ENCODE peak calls at places on chromosomes 6 and 20, in four cellular contexts. One of them, this sample, is unnamed. For H3K9me3, the result is how much of the 10 kb centered on the place peaks cover.

GRCh38 chr20:58829531-58829941 is 21.2 kb downstream of the GNAS-AS1 start:
- DNase-seq in T-helper 17 cell: no peak
- DNase-seq in CD8-positive, alpha-beta memory T cell: no peak
- DNase-seq in mucosa of descending colon: no peak
- DNase-seq in this sample: no peak

GRCh38 chr20:63698739-63699465 is 2.5 kb downstream of the TNFRSF6B start:
- DNase-seq in T-helper 17 cell: no peak
- DNase-seq in CD8-positive, alpha-beta memory T cell: no peak
- DNase-seq in mucosa of descending colon: peak
- DNase-seq in this sample: peak

GRCh38 chr20:35318502-35319157 is 26.4 kb upstream of the FAM83C start:
- DNase-seq in CD8-positive, alpha-beta memory T cell: no peak
- DNase-seq in T-helper 17 cell: no peak
- DNase-seq in mucosa of descending colon: peak
- DNase-seq in this sample: no peak

GRCh38 chr6:130843575-130844320 is 16.5 kb downstream of the SMLR1 start:
- DNase-seq in CD8-positive, alpha-beta memory T cell: no peak
- DNase-seq in mucosa of descending colon: no peak
- DNase-seq in T-helper 17 cell: no peak
- DNase-seq in this sample: no peak

GRCh38 chr20:25140968-25141367 is 54.5 kb upstream of the ENTPD6 start:
- DNase-seq in CD8-positive, alpha-beta memory T cell: no peak
- DNase-seq in mucosa of descending colon: no peak
- DNase-seq in T-helper 17 cell: no peak
- DNase-seq in this sample: no peak

GRCh38 chr6:170182781-170183120 is 108.1 kb downstream of the DLL1 start:
- DNase-seq in T-helper 17 cell: no peak
- DNase-seq in CD8-positive, alpha-beta memory T cell: no peak
- DNase-seq in mucosa of descending colon: no peak
- DNase-seq in this sample: no peak

GRCh38 chr20:43715044-43715443 is 11.8 kb downstream of the GTSF1L start:
- DNase-seq in T-helper 17 cell: no peak
- DNase-seq in mucosa of descending colon: no peak
- DNase-seq in CD8-positive, alpha-beta memory T cell: no peak
- DNase-seq in this sample: no peak

GRCh38 chr6:121867095-121867494 is 431.6 kb downstream of the GJA1 start:
- DNase-seq in mucosa of descending colon: no peak
- DNase-seq in T-helper 17 cell: no peak
- DNase-seq in CD8-positive, alpha-beta memory T cell: no peak
- DNase-seq in this sample: no peak

GRCh38 chr20:63275825-63276224 is 3.2 kb downstream of the ARFGAP1 start:
- DNase-seq in CD8-positive, alpha-beta memory T cell: no peak
- DNase-seq in mucosa of descending colon: no peak
- DNase-seq in T-helper 17 cell: no peak
- DNase-seq in this sample: no peak

GRCh38 chr20:90651-91050 is 3.2 kb downstream of the DEFB125 start:
- DNase-seq in CD8-positive, alpha-beta memory T cell: no peak
- DNase-seq in mucosa of descending colon: no peak
- DNase-seq in T-helper 17 cell: no peak
- DNase-seq in this sample: no peak

DNA sequence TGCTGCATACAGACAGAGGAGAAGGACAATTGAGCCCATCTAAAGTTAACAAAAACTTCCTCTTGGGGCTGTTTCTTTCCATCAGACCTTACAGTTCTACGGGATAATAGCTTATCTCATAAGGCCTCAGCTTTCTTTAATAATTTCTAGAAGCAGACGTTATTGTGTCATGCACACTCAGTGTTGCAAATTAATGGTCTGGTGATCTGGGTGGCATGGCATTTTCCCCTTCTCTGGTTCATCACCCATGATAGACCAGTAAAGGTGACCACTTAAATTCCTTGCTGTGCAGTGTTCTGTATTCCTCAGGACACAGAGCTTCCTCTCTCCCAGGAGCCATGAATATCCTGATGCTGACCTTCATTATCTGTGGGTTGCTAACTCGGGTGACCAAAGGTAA is at the start of gene DEFB125:
- DNase-seq in CD8-positive, alpha-beta memory T cell: no peak
- DNase-seq in T-helper 17 cell: no peak
- DNase-seq in mucosa of descending colon: no peak
- DNase-seq in this sample: no peak
- H3K9me3 ChIP-seq in CD8-positive, alpha-beta memory T cell: under half
- H3K9me3 ChIP-seq in T-helper 17 cell: under half
- H3K9me3 ChIP-seq in mucosa of descending colon: under half
- H3K9me3 ChIP-seq in this sample: under half

DNA sequence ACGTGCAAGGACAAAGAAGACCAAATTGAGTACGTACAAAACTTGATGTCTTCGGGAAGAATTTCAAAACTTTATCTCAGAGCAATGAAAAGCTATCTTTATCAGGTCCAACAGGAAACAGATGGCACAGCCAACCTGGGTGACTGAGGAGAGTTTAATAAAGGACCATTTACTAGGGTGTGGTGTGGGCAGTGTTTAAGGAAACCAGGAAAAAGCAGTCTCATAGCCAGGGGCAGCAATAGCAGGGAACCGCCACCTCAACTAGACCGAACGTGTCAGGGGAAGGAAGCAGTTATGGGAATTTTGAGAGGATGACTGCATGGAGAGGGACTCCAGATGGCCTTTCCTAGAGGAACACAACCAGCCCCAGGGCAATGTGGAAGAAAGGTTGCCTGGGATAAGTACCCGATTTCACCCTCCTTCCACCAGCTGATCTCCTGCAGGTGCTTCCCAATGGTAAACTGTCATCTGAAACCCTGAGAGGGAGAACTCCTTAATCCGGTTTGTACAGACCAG is 15.2 kb upstream of the TAAR5 start:
- DNase-seq in CD8-positive, alpha-beta memory T cell: no peak
- DNase-seq in mucosa of descending colon: no peak
- DNase-seq in T-helper 17 cell: no peak
- DNase-seq in this sample: no peak
- H3K9me3 ChIP-seq in CD8-positive, alpha-beta memory T cell: under half
- H3K9me3 ChIP-seq in mucosa of descending colon: under half
- H3K9me3 ChIP-seq in T-helper 17 cell: under half
- H3K9me3 ChIP-seq in this sample: under half

GRCh38 chr6:140192018-140192417 is 817.6 kb upstream of the CITED2 start:
- DNase-seq in T-helper 17 cell: no peak
- DNase-seq in mucosa of descending colon: no peak
- DNase-seq in CD8-positive, alpha-beta memory T cell: no peak
- DNase-seq in this sample: no peak

DNA sequence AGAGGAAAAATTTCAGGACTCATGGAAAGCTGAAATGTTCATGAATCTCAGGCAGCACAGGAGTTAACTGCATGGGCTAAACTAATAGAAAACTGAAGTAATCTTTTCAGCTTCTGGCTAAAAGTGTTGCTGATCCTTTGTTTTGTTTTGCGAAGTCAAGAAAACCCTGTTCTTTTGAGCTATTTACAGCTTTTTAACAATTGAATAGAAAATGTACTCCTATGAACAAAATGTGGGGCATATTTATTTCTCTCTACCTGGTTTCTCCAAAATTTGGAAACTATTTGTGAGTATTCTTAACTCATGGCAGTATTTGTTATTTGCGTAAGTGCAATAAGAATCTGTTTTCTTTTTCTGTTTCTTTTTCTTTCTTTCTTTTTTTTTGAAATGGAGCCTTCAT is 818.8 kb upstream of the CITED2 start:
- DNase-seq in T-helper 17 cell: no peak
- DNase-seq in CD8-positive, alpha-beta memory T cell: no peak
- DNase-seq in mucosa of descending colon: no peak
- DNase-seq in this sample: no peak
- H3K9me3 ChIP-seq in T-helper 17 cell: under half
- H3K9me3 ChIP-seq in CD8-positive, alpha-beta memory T cell: under half
- H3K9me3 ChIP-seq in mucosa of descending colon: under half
- H3K9me3 ChIP-seq in this sample: under half

GRCh38 chr6:126944512-126944911 is 174.0 kb upstream of the RSPO3 start:
- DNase-seq in CD8-positive, alpha-beta memory T cell: no peak
- DNase-seq in T-helper 17 cell: no peak
- DNase-seq in mucosa of descending colon: no peak
- DNase-seq in this sample: no peak

GRCh38 chr6:126945150-126945549 is 173.3 kb upstream of the RSPO3 start:
- DNase-seq in mucosa of descending colon: no peak
- DNase-seq in CD8-positive, alpha-beta memory T cell: no peak
- DNase-seq in T-helper 17 cell: no peak
- DNase-seq in this sample: no peak

GRCh38 chr6:126947070-126947469 is 171.4 kb upstream of the RSPO3 start:
- DNase-seq in T-helper 17 cell: no peak
- DNase-seq in CD8-positive, alpha-beta memory T cell: no peak
- DNase-seq in mucosa of descending colon: no peak
- DNase-seq in this sample: peak
- H3K9me3 ChIP-seq in T-helper 17 cell: under half
- H3K9me3 ChIP-seq in CD8-positive, alpha-beta memory T cell: under half
- H3K9me3 ChIP-seq in mucosa of descending colon: under half
- H3K9me3 ChIP-seq in this sample: under half